ENCODE peak calls at places on chromosomes 2 and 18, in six cellular contexts. S, Z, B, P, Q and M are unnamed samples.

GRCh38 chr18:76943542-76944339 is 121.4 kb downstream of the ZNF236 start:
- DNase-seq in Z (no peak), Q (no peak), P (peak), S (peak), B (no peak), M (no peak)

GRCh38 chr2:172000696-172001361 is 1.1 kb downstream of the METAP1D start:
- DNase-seq in S (no peak), Z (no peak), Q (no peak), P (no peak), B (no peak), M (no peak)

GRCh38 chr2:237306083-237306786 is 107.7 kb downstream of the COL6A3 start:
- DNase-seq in Z (no peak), B (no peak), P (no peak), S (peak), Q (no peak), M (no peak)

GRCh38 chr18:33115917-33116316 is 324.6 kb downstream of the CCDC178 start:
- DNase-seq in Z (no peak), S (no peak), Q (no peak), P (no peak), B (no peak), M (no peak)

GRCh38 chr2:85717308-85718005 is 23.3 kb downstream of the GNLY start:
- DNase-seq in P (no peak), S (peak), Z (no peak), Q (no peak), B (no peak), M (no peak)

GRCh38 chr2:183390109-183390508 is 265.9 kb downstream of the NUP35 start:
- DNase-seq in B (no peak), P (no peak), Z (no peak), Q (no peak), S (no peak), M (no peak)

GRCh38 chr2:16666453-16666801 is 793 bp upstream of the CYRIA start:
- DNase-seq in S (peak), Z (no peak), Q (peak), P (no peak), B (no peak), M (no peak)

GRCh38 chr2:172229125-172229524 is 126.4 kb upstream of the DLX2 start:
- DNase-seq in Q (no peak), Z (no peak), B (no peak), P (no peak), S (no peak), M (no peak)

GRCh38 chr2:144239306-144239705 is 280.6 kb downstream of the ZEB2 start:
- DNase-seq in Q (no peak), B (no peak), P (no peak), S (no peak), Z (no peak), M (no peak)

GRCh38 chr2:84971799-84972790 is 1.1 kb downstream of the KCMF1 start:
- DNase-seq in Q (peak), S (peak), B (peak), Z (no peak), P (peak), M (peak)

GRCh38 chr2:204538179-204539009 is 6.9 kb upstream of the PARD3B start:
- DNase-seq in Z (no peak), S (peak), B (no peak), P (no peak), Q (no peak), M (peak)

GRCh38 chr2:201798252-201798918 is 8.0 kb upstream of the CDK15 start:
- DNase-seq in Q (no peak), P (no peak), S (peak), Z (no peak), B (no peak), M (no peak)

GRCh38 chr2:30235008-30235655 is 3.8 kb downstream of the LBH start:
- DNase-seq in B (no peak), Q (no peak), S (peak), P (no peak), Z (no peak), M (no peak)

GRCh38 chr2:66699481-66700180 is 264.7 kb downstream of the MEIS1 start:
- DNase-seq in Z (no peak), P (no peak), S (no peak), B (no peak), Q (no peak), M (no peak)

GRCh38 chr2:152762202-152762601 is 43.8 kb downstream of the ARL6IP6 start:
- DNase-seq in Q (no peak), S (peak), Z (no peak), B (no peak), P (no peak), M (no peak)

GRCh38 chr2:57497489-57498096 is 549.0 kb upstream of the VRK2 start:
- DNase-seq in P (no peak), Q (peak), Z (peak), B (no peak), S (peak), M (peak)

GRCh38 chr18:79400091-79400590 is 4.4 kb downstream of the NFATC1 start:
- DNase-seq in B (peak), S (no peak), Q (peak), P (peak), Z (peak), M (peak)

GRCh38 chr2:204265701-204266310 is 279.5 kb upstream of the PARD3B start:
- DNase-seq in Q (no peak), S (no peak), Z (no peak), B (no peak), P (no peak), M (no peak)

GRCh38 chr2:9999693-10000092 is 43.7 kb upstream of the KLF11 start:
- DNase-seq in Q (no peak), B (no peak), Z (no peak), P (no peak), S (no peak), M (no peak)

GRCh38 chr2:238290079-238290478 is 1.7 kb upstream of the PER2 start:
- DNase-seq in B (peak), P (no peak), S (no peak), Z (peak), Q (peak), M (peak)

GRCh38 chr2:46858697-46859080 is 56.9 kb downstream of the MCFD2 start:
- DNase-seq in B (no peak), Z (peak), Q (no peak), P (no peak), S (peak), M (no peak)

GRCh38 chr18:55354795-55355194 is 233.2 kb downstream of the TCF4 start:
- DNase-seq in S (peak), Q (no peak), Z (no peak), P (no peak), B (no peak), M (no peak)

GRCh38 chr2:190547914-190548313 is 13.4 kb upstream of the NEMP2 start:
- DNase-seq in Z (no peak), P (no peak), Q (no peak), B (no peak), S (no peak), M (no peak)

GRCh38 chr2:11676640-11677039 is 6.6 kb upstream of the NTSR2 start:
- DNase-seq in B (no peak), P (no peak), Q (no peak), S (no peak), Z (no peak), M (no peak)

GRCh38 chr2:152098798-152099654 is at the start of gene CACNB4:
- DNase-seq in Q (no peak), Z (no peak), S (no peak), B (no peak), P (no peak), M (peak)

GRCh38 chr2:74291891-74292621 is 51.2 kb downstream of the SLC4A5 start:
- DNase-seq in B (no peak), P (no peak), S (no peak), Z (no peak), Q (no peak), M (no peak)

GRCh38 chr2:74290466-74291216 is 52.6 kb downstream of the SLC4A5 start:
- DNase-seq in B (no peak), S (no peak), P (no peak), Q (no peak), Z (no peak), M (peak)

GRCh38 chr2:74292752-74293151 is 50.5 kb downstream of the SLC4A5 start:
- DNase-seq in Z (no peak), B (no peak), S (peak), P (no peak), Q (no peak), M (no peak)

GRCh38 chr2:74291217-74291551 is 52.0 kb downstream of the SLC4A5 start:
- DNase-seq in Q (no peak), S (no peak), Z (no peak), P (no peak), B (no peak), M (no peak)

GRCh38 chr2:74290066-74290465 is 53.1 kb downstream of the SLC4A5 start:
- DNase-seq in Z (no peak), Q (no peak), B (no peak), S (no peak), P (no peak), M (peak)
- H3K27ac ChIP-seq in Z (no peak), Q (no peak), B (no peak), S (no peak), P (no peak), M (peak)

GRCh38 chr18:59139615-59140286 is at the start of gene SEC11C:
- DNase-seq in Z (peak), P (peak), B (peak), Q (peak), S (peak), M (peak)
- TF ChIP-seq POLR2A in Z (no peak), P (peak), B (peak), Q (no peak), S (no peak), M (peak)

GRCh38 chr18:24234850-24235418 is 96.1 kb downstream of the CABYR start:
- DNase-seq in P (no peak), B (no peak), S (no peak), Q (no peak), Z (no peak), M (no peak)
- H3K27ac ChIP-seq in P (peak), B (no peak), S (no peak), Q (peak), Z (no peak), M (no peak)

GRCh38 chr2:169693344-169693743 is 861 bp downstream of the CFAP210 start:
- DNase-seq in S (no peak), P (no peak), Z (no peak), B (no peak), Q (no peak), M (no peak)

GRCh38 chr2:169690958-169691357 is 3.2 kb downstream of the CFAP210 start:
- DNase-seq in Z (no peak), S (no peak), P (no peak), Q (no peak), B (no peak), M (no peak)

GRCh38 chr2:169694894-169695260 is 608 bp downstream of the PHOSPHO2 start:
- DNase-seq in P (no peak), Z (no peak), B (no peak), Q (no peak), S (no peak), M (no peak)

GRCh38 chr2:169696381-169696780 is 2.1 kb downstream of the PHOSPHO2 start:
- DNase-seq in S (no peak), Z (no peak), Q (no peak), B (no peak), P (no peak), M (no peak)

DNA sequence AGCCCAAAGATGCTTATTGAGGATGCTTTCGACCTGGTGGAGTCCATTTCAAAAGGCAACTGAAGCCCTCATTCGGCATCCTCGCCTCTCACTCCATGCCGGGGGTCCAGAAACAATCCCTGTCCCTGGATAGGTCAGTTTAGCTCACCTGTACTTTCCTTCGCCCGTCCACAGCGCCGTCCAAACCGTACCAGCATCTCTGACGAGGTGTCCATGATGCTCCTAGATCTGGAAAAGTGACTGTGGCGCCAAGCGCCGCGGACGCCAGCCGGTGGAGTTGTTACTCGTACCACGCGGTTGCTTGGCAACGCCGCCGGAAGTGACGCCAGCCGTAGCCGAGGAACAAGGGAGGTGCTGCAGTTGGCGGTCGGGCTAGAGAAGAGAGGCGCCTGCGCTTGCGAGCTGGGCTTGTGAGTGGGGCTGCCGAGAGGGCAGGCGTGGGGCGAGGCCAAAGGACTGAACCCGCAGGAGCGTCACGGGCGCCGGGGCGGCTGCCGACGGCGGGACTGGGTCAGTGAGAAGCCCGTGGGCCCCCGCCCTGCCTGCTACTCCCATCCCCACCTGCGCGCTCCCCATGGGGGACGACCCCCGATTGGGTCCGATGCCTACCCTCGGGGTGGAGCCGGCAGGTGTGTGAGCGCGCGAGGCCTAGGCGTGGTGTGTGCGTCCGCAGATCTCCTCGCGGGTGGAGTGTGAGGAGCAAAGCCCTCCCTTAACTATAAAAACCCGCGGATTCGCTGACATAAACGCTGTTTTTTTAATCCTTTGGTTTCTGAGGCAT is at the start of the genes CFAP210 and PHOSPHO2:
- DNase-seq in S (peak), Z (peak), P (peak), B (peak), Q (peak), M (peak)
- TF ChIP-seq POLR2A in S (peak), Z (peak), P (peak), B (peak), Q (no peak), M (peak)

GRCh38 chr2:218745559-218746469 is 35.2 kb downstream of the TTLL4 start:
- DNase-seq in P (no peak), S (peak), B (no peak), Q (peak), Z (peak), M (no peak)
- H3K27ac ChIP-seq in P (no peak), S (no peak), B (no peak), Q (peak), Z (peak), M (no peak)

GRCh38 chr2:156333274-156333950 is 891 bp upstream of the NR4A2 start:
- DNase-seq in P (no peak), Z (no peak), B (no peak), S (no peak), Q (no peak), M (no peak)

GRCh38 chr2:156332452-156333273 is at the start of gene NR4A2:
- DNase-seq in Z (peak), B (peak), P (peak), S (peak), Q (peak), M (peak)

GRCh38 chr2:156334496-156335478 is 2.3 kb upstream of the NR4A2 start:
- DNase-seq in P (peak), S (peak), Q (peak), Z (peak), B (peak), M (peak)

GRCh38 chr2:156331572-156332451 is 709 bp downstream of the NR4A2 start:
- DNase-seq in Q (peak), B (peak), P (peak), Z (peak), S (peak), M (peak)

GRCh38 chr2:156333951-156334495 is 1.5 kb upstream of the NR4A2 start:
- DNase-seq in Q (peak), Z (no peak), S (peak), P (peak), B (peak), M (peak)
- TF ChIP-seq POLR2A in Q (no peak), Z (peak), S (peak), P (no peak), B (peak), M (peak)

DNA sequence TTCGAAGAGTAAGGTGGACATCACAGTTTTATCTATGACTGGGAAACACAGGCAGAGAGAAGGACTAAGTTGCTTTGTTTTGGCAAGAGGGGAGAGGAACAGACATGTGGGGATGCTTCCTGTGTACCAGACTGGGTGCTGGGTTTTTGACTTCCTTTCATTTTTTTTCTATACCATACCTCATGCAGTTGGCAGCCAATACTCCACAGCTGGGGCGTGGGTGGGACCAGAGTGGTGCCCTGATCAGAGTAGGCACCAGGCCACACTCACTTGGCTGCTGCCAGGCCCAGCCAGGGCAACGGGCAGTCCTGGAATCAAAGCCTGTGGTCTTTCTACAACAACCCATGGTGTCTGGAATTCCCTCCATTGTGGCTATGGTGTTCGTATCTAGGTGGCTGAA is 45.2 kb downstream of the SH3RF3 start:
- DNase-seq in S (no peak), B (no peak), P (no peak), Z (no peak), Q (no peak), M (no peak)
- H3K27ac ChIP-seq in S (peak), B (no peak), P (peak), Z (peak), Q (peak), M (peak)

GRCh38 chr2:142870516-142870915 is 6.9 kb upstream of the KYNU start:
- DNase-seq in S (peak), Z (no peak), B (no peak), Q (no peak), P (no peak), M (no peak)

GRCh38 chr2:142869461-142870106 is 7.9 kb upstream of the KYNU start:
- DNase-seq in P (no peak), Z (no peak), Q (no peak), S (no peak), B (no peak), M (no peak)

GRCh38 chr2:142866426-142866825 is 11.0 kb upstream of the KYNU start:
- DNase-seq in B (no peak), Q (no peak), P (no peak), Z (no peak), S (no peak), M (no peak)

GRCh38 chr2:142867161-142867560 is 10.3 kb upstream of the KYNU start:
- DNase-seq in Z (no peak), P (no peak), S (no peak), B (no peak), Q (no peak), M (no peak)

DNA sequence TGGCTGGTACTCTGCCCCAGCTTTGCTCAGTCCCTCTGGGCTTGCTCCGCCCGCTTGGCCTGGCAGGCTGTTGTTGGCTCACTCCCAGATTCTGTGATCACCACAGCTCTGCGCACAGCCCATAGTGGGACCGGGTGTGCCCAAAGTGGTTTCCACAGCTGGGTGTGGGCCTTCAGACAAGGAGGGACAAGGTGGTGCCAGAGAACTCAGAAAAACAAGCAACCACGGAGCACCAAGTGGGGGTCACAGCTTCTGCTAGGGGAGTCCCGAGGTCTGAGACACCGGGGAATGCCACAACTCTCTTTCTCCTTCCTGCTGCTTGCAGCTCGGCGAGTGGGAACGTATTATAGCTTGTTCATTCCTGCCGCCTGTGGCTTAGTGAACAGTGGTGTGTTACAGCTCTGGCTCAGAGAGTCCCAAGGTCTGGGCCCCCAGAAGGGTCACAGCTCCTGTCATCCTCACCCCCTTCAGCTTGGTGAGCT is 9.1 kb upstream of the KYNU start:
- DNase-seq in S (no peak), B (peak), Z (peak), Q (peak), P (peak), M (no peak)
- TF ChIP-seq POLR2A in S (no peak), B (peak), Z (no peak), Q (no peak), P (no peak), M (no peak)

DNA sequence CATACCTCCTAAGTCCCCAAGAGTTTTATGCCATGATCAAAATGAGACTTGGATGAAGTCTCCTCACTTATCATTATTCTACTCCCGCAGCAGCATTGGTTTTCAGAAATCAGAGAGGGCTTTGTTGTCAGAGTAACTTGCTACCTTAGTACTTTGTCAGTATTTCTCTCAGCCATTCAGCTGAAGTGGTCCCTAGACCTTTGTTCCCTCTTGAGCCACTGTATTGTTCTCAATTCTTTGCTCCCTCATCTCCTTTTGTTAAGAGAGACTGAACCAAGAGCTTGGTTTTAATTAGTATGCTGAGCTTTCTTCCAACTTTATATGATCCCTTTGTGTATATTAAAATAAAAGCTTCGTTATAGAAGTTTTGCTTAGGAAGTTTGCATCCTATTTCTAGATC is 133.4 kb downstream of the DOCK10 start:
- DNase-seq in B (no peak), Z (no peak), P (no peak), Q (no peak), S (no peak), M (no peak)
- H3K27ac ChIP-seq in B (no peak), Z (no peak), P (no peak), Q (no peak), S (no peak), M (no peak)